ENCODE peak calls at places on chromosome 3, in seven cellular contexts. J is WERI-Rb-1, R is GM12865, C is cardiac muscle cell, F is brain microvascular endothelial cell, S is OCI-LY7, K is fibroblast of pulmonary artery. L is an unnamed sample.
A peak's percentile ranks its signal among the peaks of the same experiment; 100 is the strongest.

GRCh38 chr3:186194451-186194811 is 85.5 kb upstream of the ETV5 start:
- DNase-seq in J (no peak), R (no peak), C (no peak), F (no peak), S (no peak), K (no peak), L (no peak)

GRCh38 chr3:187972454-187972853 is 181.5 kb upstream of the LPP start:
- DNase-seq in J (no peak), R (no peak), C (no peak), F (no peak), S (no peak), K (no peak), L (no peak)

GRCh38 chr3:56251343-56251945 is 216.8 kb downstream of the ERC2 start:
- DNase-seq in J (no peak), R (peak; percentile 44), C (peak; percentile 72), F (peak; percentile 56), S (peak; percentile 53), K (peak; percentile 84), L (peak; percentile 33)

GRCh38 chr3:136730595-136731273 is 21.4 kb downstream of the STAG1 start:
- DNase-seq in J (no peak), R (peak; percentile 56), C (no peak), F (no peak), S (peak; percentile 35), K (no peak), L (no peak)

GRCh38 chr3:71542548-71543370 is 40.8 kb downstream of the FOXP1 start:
- DNase-seq in J (no peak), R (no peak), C (peak; percentile 95), F (peak; percentile 93), S (peak; percentile 90), K (peak; percentile 89), L (peak; percentile 41)

GRCh38 chr3:18445421-18446066 is 20.4 kb upstream of the SATB1 start:
- DNase-seq in J (peak; percentile 8), R (no peak), C (no peak), F (no peak), S (no peak), K (no peak), L (peak; percentile 87)

GRCh38 chr3:13853978-13854296 is 25.9 kb downstream of the WNT7A start:
- DNase-seq in J (no peak), R (no peak), C (no peak), F (no peak), S (no peak), K (no peak), L (peak; percentile 13)

GRCh38 chr3:152466784-152467183 is 198.1 kb downstream of the MBNL1 start:
- DNase-seq in J (no peak), R (peak; percentile 29), C (peak; percentile 75), F (peak; percentile 34), S (peak; percentile 43), K (peak; percentile 82), L (no peak)

GRCh38 chr3:106332884-106333283 is 464.1 kb upstream of the CBLB start:
- DNase-seq in J (no peak), R (peak; percentile 64), C (no peak), F (no peak), S (no peak), K (no peak), L (peak; percentile 78)

GRCh38 chr3:184440161-184440560 is 60.3 kb downstream of the CHRD start:
- DNase-seq in J (no peak), R (no peak), C (no peak), F (no peak), S (no peak), K (no peak), L (no peak)

GRCh38 chr3:114441386-114441785 is 147.6 kb downstream of the TIGIT start:
- DNase-seq in J (no peak), R (no peak), C (no peak), F (no peak), S (no peak), K (no peak), L (no peak)

GRCh38 chr3:99952306-99952705 is 134.6 kb downstream of the CMSS1 start:
- DNase-seq in J (no peak), R (no peak), C (peak; percentile 33), F (peak; percentile 60), S (no peak), K (peak; percentile 39), L (no peak)

GRCh38 chr3:149790265-149790664 is 2.1 kb downstream of the ANKUB1 start:
- DNase-seq in J (no peak), R (no peak), C (no peak), F (peak; percentile 22), S (no peak), K (no peak), L (no peak)

GRCh38 chr3:183224581-183224980 is 28.5 kb upstream of the B3GNT5 start:
- DNase-seq in J (no peak), R (peak; percentile 32), C (no peak), F (no peak), S (no peak), K (no peak), L (peak; percentile 74)

GRCh38 chr3:123122525-123123315 is 55.9 kb downstream of the PDIA5 start:
- DNase-seq in J (no peak), R (peak; percentile 5), C (peak; percentile 52), F (no peak), S (no peak), K (peak; percentile 48), L (no peak)

GRCh38 chr3:60743631-60744164 is 507.6 kb downstream of the FHIT start:
- DNase-seq in J (no peak), R (no peak), C (no peak), F (no peak), S (no peak), K (no peak), L (no peak)

GRCh38 chr3:160618878-160619277 is 53.5 kb upstream of the KPNA4 start:
- DNase-seq in J (no peak), R (no peak), C (no peak), F (no peak), S (no peak), K (no peak), L (no peak)

GRCh38 chr3:97481416-97481815 is 283.1 kb upstream of the ARL6 start:
- DNase-seq in J (no peak), R (no peak), C (no peak), F (no peak), S (no peak), K (no peak), L (no peak)

GRCh38 chr3:160210799-160211221 is 14.4 kb upstream of the C3orf80 start:
- DNase-seq in J (no peak), R (peak; percentile 44), C (peak; percentile 83), F (peak; percentile 68), S (no peak), K (peak; percentile 81), L (peak; percentile 22)

GRCh38 chr3:152331018-152331541 is 62.4 kb downstream of the MBNL1 start:
- DNase-seq in J (no peak), R (no peak), C (peak; percentile 83), F (peak; percentile 55), S (no peak), K (peak; percentile 92), L (no peak)

GRCh38 chr3:170496026-170496867 is 77.6 kb downstream of the CLDN11 start:
- DNase-seq in J (no peak), R (no peak), C (no peak), F (no peak), S (no peak), K (no peak), L (no peak)
- TF ChIP-seq CTCF in J (peak; percentile 17), R (no peak), C (peak; percentile 14), F (peak; percentile 21), S (peak; percentile 24), K (no peak), L (no peak)

DNA sequence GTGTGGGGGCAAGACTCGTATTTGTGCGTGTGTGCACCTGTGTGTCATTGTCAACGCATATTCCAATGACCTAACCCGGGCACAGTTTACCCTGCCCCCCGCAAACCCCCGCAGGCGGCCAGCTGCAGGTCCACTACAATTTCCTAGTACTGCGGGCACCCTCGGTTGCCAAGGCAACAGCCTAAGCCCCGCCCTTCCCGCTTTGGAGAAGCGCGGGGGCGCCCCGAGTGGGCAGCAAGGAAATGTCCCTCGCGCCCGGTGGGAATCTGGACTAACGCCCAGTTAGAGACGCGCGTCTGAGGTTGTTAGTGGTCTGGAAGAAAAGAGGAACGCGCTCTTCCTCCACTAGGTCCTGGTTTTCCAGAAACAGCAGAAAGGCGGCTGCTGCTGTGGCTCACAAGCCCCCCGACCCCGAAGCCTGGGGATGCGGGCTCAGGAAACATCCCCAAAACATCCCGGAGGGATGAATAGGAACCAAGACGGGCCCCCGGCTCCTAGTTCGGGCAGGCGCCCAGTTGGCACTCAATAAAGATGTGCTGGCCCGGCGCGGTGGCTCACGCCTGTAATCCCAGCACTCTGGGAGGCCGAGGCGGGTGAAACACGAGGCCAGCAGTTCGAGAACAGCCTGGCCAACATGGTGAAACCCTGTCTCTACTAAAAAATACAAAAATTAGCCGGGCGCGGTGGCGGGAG is 1.1 kb downstream of the ABHD14A start:
- DNase-seq in J (peak; percentile 87), R (peak; percentile 53), C (peak; percentile 81), F (peak; percentile 36), S (peak; percentile 44), K (peak; percentile 59), L (peak; percentile 56)
- TF ChIP-seq CTCF in J (peak; percentile 37), R (peak; percentile 12), C (peak; percentile 29), F (peak; percentile 38), S (peak; percentile 41), K (no peak), L (no peak)

GRCh38 chr3:50529996-50530706 is 26.7 kb upstream of the CACNA2D2 start:
- DNase-seq in J (no peak), R (no peak), C (no peak), F (no peak), S (no peak), K (no peak), L (no peak)

GRCh38 chr3:50531201-50531600 is 27.8 kb upstream of the CACNA2D2 start:
- DNase-seq in J (no peak), R (no peak), C (no peak), F (no peak), S (no peak), K (no peak), L (peak; percentile 29)

GRCh38 chr3:50533346-50533745 is 29.9 kb upstream of the CACNA2D2 start:
- DNase-seq in J (no peak), R (no peak), C (no peak), F (no peak), S (no peak), K (no peak), L (no peak)

GRCh38 chr3:50534721-50535330 is 31.4 kb upstream of the CACNA2D2 start:
- DNase-seq in J (no peak), R (no peak), C (no peak), F (no peak), S (no peak), K (no peak), L (no peak)

DNA sequence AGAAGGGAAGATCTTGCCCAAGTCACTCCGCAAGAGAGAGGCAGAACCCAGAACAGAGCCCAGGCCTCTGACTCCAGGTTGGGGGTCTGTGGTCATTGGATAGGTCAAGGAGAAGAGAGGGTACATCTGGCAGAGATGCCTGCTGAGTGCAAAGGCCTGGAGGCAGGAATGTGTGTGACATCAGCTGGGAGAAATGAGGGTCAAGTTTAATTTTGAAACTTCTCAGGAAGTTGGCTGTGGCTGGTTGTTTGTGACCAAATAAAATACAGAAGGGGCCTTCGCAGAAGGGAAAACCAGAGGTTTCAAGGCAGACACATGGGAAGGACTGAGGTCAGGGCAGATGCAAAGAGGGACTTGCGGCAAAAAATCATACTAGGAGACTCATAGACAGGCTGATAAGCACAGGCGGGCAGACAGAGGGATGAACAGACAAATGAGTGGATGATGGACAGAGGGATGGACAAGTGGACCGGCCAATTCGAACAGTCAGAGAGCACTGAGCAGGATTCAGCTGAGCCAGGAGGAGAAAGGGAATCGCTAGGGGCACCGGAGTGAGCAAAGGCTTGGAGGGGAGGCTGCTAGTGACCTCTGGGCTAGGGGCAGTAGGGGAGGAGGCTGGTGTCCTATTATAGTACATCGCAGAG is 28.8 kb upstream of the CACNA2D2 start:
- DNase-seq in J (no peak), R (no peak), C (no peak), F (peak; percentile 16), S (no peak), K (no peak), L (no peak)
- TF ChIP-seq CTCF in J (no peak), R (no peak), C (no peak), F (peak; percentile 29), S (no peak), K (no peak), L (no peak)

GRCh38 chr3:195001961-195002861 is 268.7 kb downstream of the XXYLT1 start:
- DNase-seq in J (peak; percentile 83), R (peak; percentile 65), C (peak; percentile 52), F (peak; percentile 11), S (peak; percentile 58), K (peak; percentile 51), L (peak; percentile 40)
- TF ChIP-seq CTCF in J (peak; percentile 72), R (peak; percentile 65), C (peak; percentile 50), F (peak; percentile 79), S (peak; percentile 80), K (peak; percentile 49), L (peak; percentile 34)